ENCODE peak calls at places on chromosomes 4 and X, in five cellular contexts. T is GM10248, M is ovary, H is epithelial cell of esophagus, B is PC-3. C is an unnamed sample.
A peak's percentile ranks its signal among the peaks of the same experiment; 100 is the strongest.

GRCh38 chr4:56466910-56467283 is 520 bp upstream of the SRP72 start:
- DNase-seq in H (peak; percentile 13), B (peak; percentile 19), T (peak; percentile 10), M (no peak), C (no peak)

GRCh38 chrX:40040686-40041461 is 56.9 kb downstream of the BCOR start:
- DNase-seq in M (no peak), T (no peak), H (no peak), B (no peak), C (no peak)

GRCh38 chr4:142475663-142476062 is 370.4 kb downstream of the INPP4B start:
- DNase-seq in M (no peak), B (peak; percentile 89), H (peak; percentile 77), T (no peak), C (no peak)

GRCh38 chr4:26127851-26128337 is 192.9 kb upstream of the RBPJ start:
- DNase-seq in M (no peak), H (peak; percentile 89), B (peak; percentile 95), T (no peak), C (no peak)

GRCh38 chr4:70737409-70737808 is 15.6 kb downstream of the RUFY3 start:
- DNase-seq in M (no peak), T (no peak), H (no peak), B (no peak), C (no peak)

GRCh38 chrX:7110821-7111276 is 36.7 kb upstream of the STS start:
- DNase-seq in B (peak; percentile 52), T (no peak), M (no peak), H (no peak), C (peak; percentile 85)

GRCh38 chr4:2266821-2267220 is 4.9 kb upstream of the MXD4 start:
- DNase-seq in B (no peak), T (no peak), M (no peak), H (no peak), C (no peak)

GRCh38 chr4:123555500-123556273 is 159.1 kb downstream of the SPRY1 start:
- DNase-seq in B (peak; percentile 70), M (peak; percentile 83), H (peak; percentile 92), T (no peak), C (no peak)

GRCh38 chrX:85922821-85923220 is 124.5 kb downstream of the CHM start:
- DNase-seq in M (no peak), H (peak; percentile 62), B (peak; percentile 69), T (no peak), C (no peak)

GRCh38 chr4:84661191-84661944 is 78.4 kb downstream of the CDS1 start:
- DNase-seq in B (no peak), T (no peak), H (no peak), M (no peak), C (no peak)

GRCh38 chr4:2961411-2962098 is 1.7 kb downstream of the NOP14 start:
- DNase-seq in B (no peak), H (no peak), M (no peak), T (no peak), C (no peak)

GRCh38 chrX:13647709-13648212 is 5.2 kb upstream of the TCEANC start:
- DNase-seq in H (peak; percentile 36), T (no peak), M (peak; percentile 52), B (no peak), C (no peak)